ENCODE peak calls at places on chromosomes 12 and 14, in ten cellular contexts. I is non-pigmented ciliary epithelial cell; Q is endothelial cell; H is aorta; N is AG09319; E is Daoy; A is NCI-H1092; K is RCC 7860; V is activated CD8-positive, alpha-beta memory T cell treated with anti-CD3 and anti-CD28 coated beads for 24 hours; U is T-helper 17 cell. L is an unnamed sample.
A peak's percentile ranks its signal among the peaks of the same experiment; 100 is the strongest.

GRCh38 chr12:80648866-80649265 is 58.6 kb upstream of the MYF6 start:
- DNase-seq in V (no peak), E (no peak), K (peak; percentile 55), U (no peak), A (no peak), N (peak; percentile 10), H (no peak), I (peak; percentile 60), Q (no peak), L (no peak)

GRCh38 chr12:106498056-106498455 is 84.7 kb upstream of the RFX4 start:
- DNase-seq in I (no peak), N (no peak), E (no peak), V (no peak), Q (peak; percentile 6), K (no peak), U (no peak), H (no peak), A (no peak), L (no peak)

GRCh38 chr12:11765817-11766794 is 116.6 kb downstream of the ETV6 start:
- DNase-seq in A (no peak), I (peak; percentile 32), H (no peak), Q (peak; percentile 39), N (no peak), V (peak; percentile 81), K (no peak), U (no peak), E (no peak), L (no peak)

GRCh38 chr14:23530360-23531055 is 21.1 kb downstream of the ZFHX2 start:
- DNase-seq in E (no peak), V (no peak), N (no peak), U (no peak), H (no peak), Q (no peak), I (no peak), A (no peak), K (no peak), L (peak; percentile 98)

GRCh38 chr12:4355150-4355842 is 24.2 kb downstream of the FGF23 start:
- DNase-seq in I (no peak), Q (no peak), A (no peak), H (no peak), K (no peak), E (no peak), U (no peak), N (no peak), V (no peak), L (no peak)

GRCh38 chr12:8780389-8780788 is 42.0 kb upstream of the A2ML1 start:
- DNase-seq in E (no peak), H (no peak), K (no peak), U (no peak), I (peak; percentile 6), A (no peak), N (no peak), Q (peak; percentile 17), V (no peak), L (no peak)

GRCh38 chr14:67487937-67488893 is at the start of gene TMEM229B:
- DNase-seq in E (peak; percentile 78), K (no peak), U (peak; percentile 52), N (no peak), A (no peak), H (no peak), Q (no peak), I (no peak), V (peak; percentile 87), L (no peak)

GRCh38 chr14:36605506-36605857 is 23.1 kb upstream of the NKX2-8 start:
- DNase-seq in U (no peak), K (no peak), Q (no peak), N (no peak), E (no peak), H (no peak), V (no peak), I (no peak), A (no peak), L (no peak)

GRCh38 chr12:85155791-85156190 is 119.6 kb downstream of the LRRIQ1 start:
- DNase-seq in U (no peak), A (peak; percentile 0), V (no peak), N (no peak), E (peak; percentile 27), K (peak; percentile 6), Q (no peak), H (no peak), I (peak; percentile 13), L (peak; percentile 5)

GRCh38 chr14:23068792-23069412 is 11.6 kb upstream of the CDH24 start:
- DNase-seq in E (peak; percentile 92), N (peak; percentile 83), V (peak; percentile 82), U (peak; percentile 54), I (peak; percentile 81), H (peak; percentile 82), K (peak; percentile 72), Q (peak; percentile 87), A (no peak), L (no peak)

GRCh38 chr14:62662811-62663477 is 382.3 kb downstream of the KCNH5 start:
- DNase-seq in K (no peak), U (no peak), A (no peak), H (no peak), V (no peak), I (no peak), E (no peak), Q (no peak), N (no peak), L (no peak)

GRCh38 chr12:52070243-52070925 is 606 bp downstream of the ATG101 start:
- DNase-seq in N (no peak), A (no peak), Q (no peak), V (no peak), K (no peak), E (no peak), I (no peak), U (no peak), H (no peak), L (no peak)

GRCh38 chr12:88399811-88400210 is 180.5 kb downstream of the KITLG start:
- DNase-seq in E (no peak), U (no peak), H (no peak), V (no peak), Q (no peak), I (no peak), A (no peak), N (no peak), K (no peak), L (no peak)

GRCh38 chr14:58428011-58428807 is 690 bp downstream of the KIAA0586 start:
- DNase-seq in V (no peak), Q (peak; percentile 10), N (no peak), I (peak; percentile 27), K (no peak), H (no peak), A (peak; percentile 21), E (peak; percentile 70), U (no peak), L (peak; percentile 56)

GRCh38 chr12:56007148-56007891 is 10.2 kb downstream of the SUOX start:
- DNase-seq in A (peak; percentile 74), H (peak; percentile 95), Q (peak; percentile 68), U (peak; percentile 69), I (no peak), E (peak; percentile 90), V (peak; percentile 86), K (peak; percentile 58), N (peak; percentile 65), L (peak; percentile 81)

GRCh38 chr12:108784270-108784669 is 53.0 kb upstream of the CORO1C start:
- DNase-seq in I (no peak), V (no peak), K (no peak), Q (no peak), H (no peak), E (no peak), A (peak; percentile 84), N (no peak), U (no peak), L (peak; percentile 90)

GRCh38 chr14:89586258-89587127 is 169.5 kb upstream of the FOXN3 start:
- DNase-seq in U (no peak), N (no peak), Q (no peak), E (no peak), V (no peak), I (no peak), A (no peak), H (no peak), K (no peak), L (no peak)

GRCh38 chr14:104650981-104651875 is 38.2 kb upstream of the INF2 start:
- DNase-seq in K (no peak), N (no peak), Q (no peak), U (no peak), V (no peak), A (no peak), H (peak; percentile 73), I (no peak), E (no peak), L (no peak)

GRCh38 chr12:143964-144649 is 69.8 kb downstream of the SLC6A12 start:
- DNase-seq in A (no peak), V (no peak), E (peak; percentile 33), Q (no peak), K (peak; percentile 59), H (no peak), I (no peak), N (no peak), U (no peak), L (no peak)

GRCh38 chr12:94184995-94185711 is 36.8 kb downstream of the PLXNC1 start:
- DNase-seq in V (no peak), A (no peak), Q (no peak), K (no peak), U (no peak), N (no peak), I (no peak), H (no peak), E (no peak), L (no peak)

GRCh38 chr12:50925920-50926319 is 26.4 kb upstream of the HIGD1C start:
- DNase-seq in E (no peak), V (no peak), H (no peak), I (no peak), Q (no peak), K (no peak), N (no peak), U (no peak), A (no peak), L (no peak)

GRCh38 chr14:91919814-91920213 is 27.7 kb downstream of the FBLN5 start:
- DNase-seq in I (no peak), K (no peak), U (no peak), Q (no peak), E (no peak), A (no peak), H (peak; percentile 70), V (no peak), N (peak; percentile 44), L (no peak)

GRCh38 chr12:112275211-112275610 is 107.0 kb downstream of the HECTD4 start:
- DNase-seq in E (no peak), I (no peak), V (no peak), U (no peak), Q (no peak), A (no peak), H (no peak), K (no peak), N (no peak), L (no peak)

GRCh38 chr12:122835693-122836026 is 403 bp downstream of the HIP1R start:
- DNase-seq in E (peak; percentile 40), V (no peak), I (no peak), H (peak; percentile 77), A (no peak), Q (no peak), N (no peak), K (no peak), U (no peak), L (no peak)

GRCh38 chr12:49017764-49018281 is 753 bp downstream of the PRKAG1 start:
- DNase-seq in A (no peak), N (no peak), E (peak; percentile 55), Q (no peak), H (no peak), U (no peak), K (no peak), I (no peak), V (peak; percentile 75), L (no peak)

GRCh38 chr14:63290741-63291286 is 27.9 kb downstream of the GPHB5 start:
- DNase-seq in I (no peak), E (no peak), N (no peak), U (no peak), V (no peak), Q (no peak), H (no peak), A (no peak), K (no peak), L (no peak)

GRCh38 chr12:13154027-13154538 is 42.4 kb upstream of the EMP1 start:
- DNase-seq in V (no peak), N (peak; percentile 52), A (no peak), I (no peak), E (no peak), K (no peak), Q (no peak), U (no peak), H (no peak), L (no peak)

GRCh38 chr12:56601503-56601902 is 28.6 kb downstream of the BAZ2A start:
- DNase-seq in Q (peak; percentile 28), U (no peak), A (no peak), E (no peak), V (no peak), N (no peak), I (no peak), K (no peak), H (no peak), L (no peak)